ENCODE peak calls at places on chromosomes 12 and 14, in nine cellular contexts. One of them, this sample, is unnamed.

GRCh38 chr14:93975791-93976476 is 436 bp downstream of the ASB2 start:
- DNase-seq in left ventricle myocardium inferior: no peak
- DNase-seq in A549: no peak
- DNase-seq in colonic mucosa: no peak
- DNase-seq in fibroblast of mammary gland: peak; percentile 4
- DNase-seq in ovary: no peak
- DNase-seq in SK-N-SH: no peak
- DNase-seq in GM23338: no peak
- DNase-seq in mammary epithelial cell: no peak
- DNase-seq in this sample: no peak

GRCh38 chr12:3207858-3208257 is 130.7 kb downstream of the TSPAN9 start:
- DNase-seq in left ventricle myocardium inferior: no peak
- DNase-seq in A549: no peak
- DNase-seq in colonic mucosa: no peak
- DNase-seq in fibroblast of mammary gland: no peak
- DNase-seq in ovary: no peak
- DNase-seq in SK-N-SH: no peak
- DNase-seq in GM23338: peak; percentile 88
- DNase-seq in mammary epithelial cell: no peak
- DNase-seq in this sample: no peak

GRCh38 chr12:42910656-42911055 is 321.1 kb upstream of the PRICKLE1 start:
- DNase-seq in left ventricle myocardium inferior: no peak
- DNase-seq in A549: no peak
- DNase-seq in colonic mucosa: no peak
- DNase-seq in fibroblast of mammary gland: no peak
- DNase-seq in ovary: no peak
- DNase-seq in SK-N-SH: no peak
- DNase-seq in GM23338: no peak
- DNase-seq in mammary epithelial cell: peak; percentile 16
- DNase-seq in this sample: no peak

GRCh38 chr14:71322660-71323250 is 415.5 kb downstream of the PCNX1 start:
- DNase-seq in left ventricle myocardium inferior: no peak
- DNase-seq in A549: no peak
- DNase-seq in colonic mucosa: no peak
- DNase-seq in fibroblast of mammary gland: peak; percentile 71
- DNase-seq in ovary: no peak
- DNase-seq in SK-N-SH: peak; percentile 24
- DNase-seq in GM23338: no peak
- DNase-seq in mammary epithelial cell: peak; percentile 56
- DNase-seq in this sample: peak; percentile 72

GRCh38 chr12:123062682-123063426 is 82.4 kb downstream of the ARL6IP4 start:
- DNase-seq in left ventricle myocardium inferior: no peak
- DNase-seq in A549: peak; percentile 42
- DNase-seq in colonic mucosa: no peak
- DNase-seq in fibroblast of mammary gland: peak; percentile 74
- DNase-seq in ovary: no peak
- DNase-seq in SK-N-SH: no peak
- DNase-seq in GM23338: no peak
- DNase-seq in mammary epithelial cell: peak; percentile 57
- DNase-seq in this sample: peak; percentile 28

GRCh38 chr14:61388976-61389576 is 67.7 kb downstream of the PRKCH start:
- DNase-seq in left ventricle myocardium inferior: no peak
- DNase-seq in A549: no peak
- DNase-seq in colonic mucosa: no peak
- DNase-seq in fibroblast of mammary gland: peak; percentile 42
- DNase-seq in ovary: no peak
- DNase-seq in SK-N-SH: no peak
- DNase-seq in GM23338: no peak
- DNase-seq in mammary epithelial cell: peak; percentile 68
- DNase-seq in this sample: peak; percentile 6

GRCh38 chr12:56431850-56432249 is 17.4 kb downstream of the TIMELESS start:
- DNase-seq in left ventricle myocardium inferior: no peak
- DNase-seq in A549: no peak
- DNase-seq in colonic mucosa: no peak
- DNase-seq in fibroblast of mammary gland: peak; percentile 37
- DNase-seq in ovary: no peak
- DNase-seq in SK-N-SH: no peak
- DNase-seq in GM23338: no peak
- DNase-seq in mammary epithelial cell: no peak
- DNase-seq in this sample: no peak

GRCh38 chr12:104735801-104736200 is 222.3 kb downstream of the SLC41A2 start:
- DNase-seq in left ventricle myocardium inferior: no peak
- DNase-seq in A549: no peak
- DNase-seq in colonic mucosa: no peak
- DNase-seq in fibroblast of mammary gland: no peak
- DNase-seq in ovary: no peak
- DNase-seq in SK-N-SH: no peak
- DNase-seq in GM23338: no peak
- DNase-seq in mammary epithelial cell: no peak
- DNase-seq in this sample: no peak

GRCh38 chr14:22262881-22263280 is 326.1 kb downstream of the DAD1 start:
- DNase-seq in left ventricle myocardium inferior: no peak
- DNase-seq in A549: no peak
- DNase-seq in colonic mucosa: no peak
- DNase-seq in fibroblast of mammary gland: no peak
- DNase-seq in ovary: no peak
- DNase-seq in SK-N-SH: no peak
- DNase-seq in GM23338: no peak
- DNase-seq in mammary epithelial cell: no peak
- DNase-seq in this sample: no peak
- TF ChIP-seq CTCF in left ventricle myocardium inferior: no peak
- TF ChIP-seq CTCF in A549: no peak
- TF ChIP-seq CTCF in colonic mucosa: no peak
- TF ChIP-seq CTCF in fibroblast of mammary gland: no peak
- TF ChIP-seq CTCF in ovary: no peak
- TF ChIP-seq CTCF in SK-N-SH: no peak
- TF ChIP-seq CTCF in GM23338: no peak
- TF ChIP-seq CTCF in mammary epithelial cell: no peak
- TF ChIP-seq CTCF in this sample: no peak

GRCh38 chr12:124864326-124864752 is 675 bp upstream of the SCARB1 start:
- DNase-seq in left ventricle myocardium inferior: no peak
- DNase-seq in A549: no peak
- DNase-seq in colonic mucosa: no peak
- DNase-seq in fibroblast of mammary gland: no peak
- DNase-seq in ovary: peak; percentile 56
- DNase-seq in SK-N-SH: no peak
- DNase-seq in GM23338: no peak
- DNase-seq in mammary epithelial cell: no peak
- DNase-seq in this sample: no peak

GRCh38 chr12:124862768-124863408 is 776 bp downstream of the SCARB1 start:
- DNase-seq in left ventricle myocardium inferior: no peak
- DNase-seq in A549: peak; percentile 47
- DNase-seq in colonic mucosa: peak; percentile 45
- DNase-seq in fibroblast of mammary gland: peak; percentile 27
- DNase-seq in ovary: no peak
- DNase-seq in SK-N-SH: peak; percentile 70
- DNase-seq in GM23338: peak; percentile 43
- DNase-seq in mammary epithelial cell: peak; percentile 37
- DNase-seq in this sample: no peak

GRCh38 chr12:124861898-124862676 is 1.6 kb downstream of the SCARB1 start:
- DNase-seq in left ventricle myocardium inferior: no peak
- DNase-seq in A549: no peak
- DNase-seq in colonic mucosa: no peak
- DNase-seq in fibroblast of mammary gland: no peak
- DNase-seq in ovary: no peak
- DNase-seq in SK-N-SH: no peak
- DNase-seq in GM23338: no peak
- DNase-seq in mammary epithelial cell: no peak
- DNase-seq in this sample: no peak

GRCh38 chr12:124863409-124864325 is at the start of gene SCARB1:
- DNase-seq in left ventricle myocardium inferior: peak; percentile 83
- DNase-seq in A549: peak; percentile 85
- DNase-seq in colonic mucosa: peak; percentile 86
- DNase-seq in fibroblast of mammary gland: peak; percentile 65
- DNase-seq in ovary: peak; percentile 90
- DNase-seq in SK-N-SH: peak; percentile 99
- DNase-seq in GM23338: peak; percentile 86
- DNase-seq in mammary epithelial cell: peak; percentile 72
- DNase-seq in this sample: peak; percentile 69

DNA sequence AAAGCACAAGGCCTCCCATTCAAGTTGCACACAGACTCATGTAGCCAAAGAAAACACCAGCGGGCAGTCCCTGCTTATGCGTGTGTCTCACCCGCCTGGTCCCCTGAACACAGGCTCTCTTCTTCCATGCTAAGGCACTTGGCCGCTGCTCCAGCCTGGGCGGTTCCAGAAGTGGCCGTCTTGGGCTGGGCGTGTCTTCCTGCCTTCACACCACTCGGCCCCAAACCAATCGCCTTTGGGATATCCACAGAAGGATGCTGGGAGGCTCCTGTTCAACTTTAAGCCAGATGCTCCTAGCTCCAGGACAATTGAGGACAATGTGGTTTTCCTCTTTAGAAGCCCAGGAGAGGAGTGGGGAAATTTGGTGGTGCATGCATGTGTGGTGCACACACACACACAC is 2.2 kb downstream of the SCARB1 start:
- DNase-seq in left ventricle myocardium inferior: peak; percentile 71
- DNase-seq in A549: no peak
- DNase-seq in colonic mucosa: peak; percentile 66
- DNase-seq in fibroblast of mammary gland: peak; percentile 64
- DNase-seq in ovary: peak; percentile 75
- DNase-seq in SK-N-SH: no peak
- DNase-seq in GM23338: peak; percentile 40
- DNase-seq in mammary epithelial cell: peak; percentile 72
- DNase-seq in this sample: peak; percentile 77
- H3K4me3 ChIP-seq in left ventricle myocardium inferior: no peak overlapping the region
- H3K4me3 ChIP-seq in A549: no peak overlapping the region
- H3K4me3 ChIP-seq in colonic mucosa: no peak overlapping the region
- H3K4me3 ChIP-seq in fibroblast of mammary gland: no peak overlapping the region
- H3K4me3 ChIP-seq in ovary: no peak overlapping the region
- H3K4me3 ChIP-seq in SK-N-SH: no peak overlapping the region
- H3K4me3 ChIP-seq in GM23338: no peak overlapping the region
- H3K4me3 ChIP-seq in mammary epithelial cell: no peak overlapping the region
- H3K4me3 ChIP-seq in this sample: no peak overlapping the region

GRCh38 chr14:52473557-52473956 is 78.7 kb downstream of the TXNDC16 start:
- DNase-seq in left ventricle myocardium inferior: no peak
- DNase-seq in A549: no peak
- DNase-seq in colonic mucosa: no peak
- DNase-seq in fibroblast of mammary gland: peak; percentile 73
- DNase-seq in ovary: no peak
- DNase-seq in SK-N-SH: peak; percentile 16
- DNase-seq in GM23338: peak; percentile 38
- DNase-seq in mammary epithelial cell: peak; percentile 31
- DNase-seq in this sample: peak; percentile 62
- TF ChIP-seq CTCF in left ventricle myocardium inferior: peak; percentile 49
- TF ChIP-seq CTCF in A549: peak; percentile 67
- TF ChIP-seq CTCF in colonic mucosa: peak; percentile 32
- TF ChIP-seq CTCF in fibroblast of mammary gland: peak; percentile 41
- TF ChIP-seq CTCF in ovary: no peak
- TF ChIP-seq CTCF in SK-N-SH: peak; percentile 64
- TF ChIP-seq CTCF in GM23338: no peak
- TF ChIP-seq CTCF in mammary epithelial cell: peak; percentile 42
- TF ChIP-seq CTCF in this sample: peak; percentile 22

GRCh38 chr14:105563347-105563737 is 37.0 kb downstream of the TMEM121 start:
- DNase-seq in left ventricle myocardium inferior: no peak
- DNase-seq in A549: no peak
- DNase-seq in colonic mucosa: no peak
- DNase-seq in fibroblast of mammary gland: no peak
- DNase-seq in ovary: no peak
- DNase-seq in SK-N-SH: no peak
- DNase-seq in GM23338: no peak
- DNase-seq in mammary epithelial cell: no peak
- DNase-seq in this sample: no peak
- H3K4me3 ChIP-seq in left ventricle myocardium inferior: no peak overlapping the region
- H3K4me3 ChIP-seq in A549: no peak overlapping the region
- H3K4me3 ChIP-seq in colonic mucosa: no peak overlapping the region
- H3K4me3 ChIP-seq in fibroblast of mammary gland: no peak overlapping the region
- H3K4me3 ChIP-seq in ovary: no peak overlapping the region
- H3K4me3 ChIP-seq in SK-N-SH: no peak overlapping the region
- H3K4me3 ChIP-seq in GM23338: no peak overlapping the region
- H3K4me3 ChIP-seq in mammary epithelial cell: no peak overlapping the region
- H3K4me3 ChIP-seq in this sample: no peak overlapping the region

GRCh38 chr14:35998303-35998702 is 172.2 kb downstream of the BRMS1L start:
- DNase-seq in left ventricle myocardium inferior: no peak
- DNase-seq in A549: no peak
- DNase-seq in colonic mucosa: no peak
- DNase-seq in fibroblast of mammary gland: no peak
- DNase-seq in ovary: no peak
- DNase-seq in SK-N-SH: no peak
- DNase-seq in GM23338: peak; percentile 37
- DNase-seq in mammary epithelial cell: no peak
- DNase-seq in this sample: no peak
- TF ChIP-seq CTCF in left ventricle myocardium inferior: no peak
- TF ChIP-seq CTCF in A549: no peak
- TF ChIP-seq CTCF in colonic mucosa: no peak
- TF ChIP-seq CTCF in fibroblast of mammary gland: no peak
- TF ChIP-seq CTCF in ovary: no peak
- TF ChIP-seq CTCF in SK-N-SH: no peak
- TF ChIP-seq CTCF in GM23338: no peak
- TF ChIP-seq CTCF in mammary epithelial cell: no peak
- TF ChIP-seq CTCF in this sample: no peak

GRCh38 chr12:70608184-70608583 is 29.0 kb downstream of the PTPRB start:
- DNase-seq in left ventricle myocardium inferior: no peak
- DNase-seq in A549: no peak
- DNase-seq in colonic mucosa: no peak
- DNase-seq in fibroblast of mammary gland: no peak
- DNase-seq in ovary: no peak
- DNase-seq in SK-N-SH: no peak
- DNase-seq in GM23338: no peak
- DNase-seq in mammary epithelial cell: no peak
- DNase-seq in this sample: no peak

GRCh38 chr12:70606001-70606400 is 31.2 kb downstream of the PTPRB start:
- DNase-seq in left ventricle myocardium inferior: no peak
- DNase-seq in A549: no peak
- DNase-seq in colonic mucosa: no peak
- DNase-seq in fibroblast of mammary gland: peak; percentile 41
- DNase-seq in ovary: no peak
- DNase-seq in SK-N-SH: no peak
- DNase-seq in GM23338: no peak
- DNase-seq in mammary epithelial cell: peak; percentile 65
- DNase-seq in this sample: no peak

GRCh38 chr12:70609203-70609602 is 28.0 kb downstream of the PTPRB start:
- DNase-seq in left ventricle myocardium inferior: no peak
- DNase-seq in A549: no peak
- DNase-seq in colonic mucosa: peak; percentile 40
- DNase-seq in fibroblast of mammary gland: no peak
- DNase-seq in ovary: no peak
- DNase-seq in SK-N-SH: peak; percentile 27
- DNase-seq in GM23338: no peak
- DNase-seq in mammary epithelial cell: no peak
- DNase-seq in this sample: no peak

GRCh38 chr12:70604662-70605061 is 32.6 kb downstream of the PTPRB start:
- DNase-seq in left ventricle myocardium inferior: no peak
- DNase-seq in A549: no peak
- DNase-seq in colonic mucosa: no peak
- DNase-seq in fibroblast of mammary gland: no peak
- DNase-seq in ovary: no peak
- DNase-seq in SK-N-SH: no peak
- DNase-seq in GM23338: no peak
- DNase-seq in mammary epithelial cell: no peak
- DNase-seq in this sample: no peak

DNA sequence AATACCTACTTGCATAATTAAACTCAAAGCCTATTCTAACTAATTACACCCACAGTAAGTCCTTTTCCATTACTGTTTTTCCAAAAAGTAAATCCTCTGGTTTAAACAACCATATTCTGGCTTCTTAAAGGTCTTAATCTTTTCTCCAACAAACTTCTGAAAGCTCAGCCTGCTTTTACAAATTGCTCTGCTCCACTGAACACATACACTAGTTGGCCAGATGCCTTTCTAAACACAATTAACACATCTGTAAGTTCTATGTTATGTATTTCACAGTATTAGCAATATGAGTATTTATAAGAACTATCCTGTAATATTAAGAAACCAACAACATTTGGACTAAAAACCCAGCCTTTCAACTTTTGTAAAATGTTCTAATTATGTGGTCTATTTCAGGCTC is 30.1 kb downstream of the PTPRB start:
- DNase-seq in left ventricle myocardium inferior: no peak
- DNase-seq in A549: no peak
- DNase-seq in colonic mucosa: no peak
- DNase-seq in fibroblast of mammary gland: no peak
- DNase-seq in ovary: no peak
- DNase-seq in SK-N-SH: no peak
- DNase-seq in GM23338: no peak
- DNase-seq in mammary epithelial cell: no peak
- DNase-seq in this sample: no peak
- H3K4me3 ChIP-seq in left ventricle myocardium inferior: peak overlapping the region; percentile 73
- H3K4me3 ChIP-seq in A549: no peak overlapping the region
- H3K4me3 ChIP-seq in colonic mucosa: no peak overlapping the region
- H3K4me3 ChIP-seq in fibroblast of mammary gland: no peak overlapping the region
- H3K4me3 ChIP-seq in ovary: no peak overlapping the region
- H3K4me3 ChIP-seq in SK-N-SH: no peak overlapping the region
- H3K4me3 ChIP-seq in GM23338: no peak overlapping the region
- H3K4me3 ChIP-seq in mammary epithelial cell: no peak overlapping the region
- H3K4me3 ChIP-seq in this sample: no peak overlapping the region

This sample was measured in astrocyte of the spinal cord.